ENCODE peak calls at places on chromosomes 3 and 15, in four cellular contexts. J is HT-29, Z is heart right ventricle, I is SJSA1. D is an unnamed sample.

GRCh38 chr3:33071181-33071580 is 25.8 kb downstream of the GLB1 start:
- DNase-seq in J (no peak), Z (no peak), I (no peak), D (no peak)

GRCh38 chr3:125681146-125681545 is 85.8 kb upstream of the OSBPL11 start:
- DNase-seq in J (no peak), Z (no peak), I (no peak), D (no peak)

GRCh38 chr3:137542049-137542448 is 222.1 kb upstream of the SOX14 start:
- DNase-seq in J (no peak), Z (no peak), I (no peak), D (no peak)

GRCh38 chr3:149245738-149246451 is 24.3 kb upstream of the CP start:
- DNase-seq in J (peak), Z (no peak), I (peak), D (peak)

GRCh38 chr3:18122264-18122663 is 302.9 kb downstream of the SATB1 start:
- DNase-seq in J (no peak), Z (no peak), I (no peak), D (no peak)

GRCh38 chr3:124837065-124837464 is 50.1 kb downstream of the ITGB5 start:
- DNase-seq in J (no peak), Z (no peak), I (no peak), D (no peak)

GRCh38 chr3:184766555-184767261 is 45.3 kb upstream of the VPS8 start:
- DNase-seq in J (no peak), Z (no peak), I (no peak), D (no peak)

GRCh38 chr15:53962646-53963561 is 15.3 kb upstream of the UNC13C start:
- DNase-seq in J (peak), Z (peak), I (peak), D (peak)

GRCh38 chr15:72271895-72272212 is 500 bp downstream of the PARP6 start:
- DNase-seq in J (peak), Z (no peak), I (no peak), D (peak)

GRCh38 chr15:62280625-62281024 is 115.5 kb upstream of the C2CD4B start:
- DNase-seq in J (no peak), Z (no peak), I (no peak), D (no peak)

GRCh38 chr15:96053039-96054021 is 277.2 kb upstream of the NR2F2 start:
- DNase-seq in J (peak), Z (peak), I (no peak), D (no peak)

GRCh38 chr15:65020419-65020818 is 9.0 kb downstream of the MTFMT start:
- DNase-seq in J (no peak), Z (no peak), I (no peak), D (no peak)

D was measured in adipocyte.